ENCODE peak calls at places on chromosomes 6 and 20, in five cellular contexts. Z, D, N, A and C are unnamed samples.

GRCh38 chr6:131022691-131023090 is 40.4 kb downstream of the EPB41L2 start:
- DNase-seq in N (no peak), A (no peak), D (no peak), Z (no peak), C (no peak)

GRCh38 chr6:45566882-45567281 is 189.1 kb upstream of the SUPT3H start:
- DNase-seq in N (peak; percentile 23), D (peak; percentile 25), Z (peak; percentile 50), A (peak; percentile 31), C (peak; percentile 41)

GRCh38 chr6:100176321-100176950 is 182.4 kb upstream of the MCHR2 start:
- DNase-seq in Z (no peak), A (no peak), N (peak; percentile 47), D (no peak), C (peak; percentile 74)

GRCh38 chr20:21808863-21809664 is 103.6 kb downstream of the PAX1 start:
- DNase-seq in N (no peak), A (peak; percentile 80), D (peak; percentile 27), Z (peak; percentile 55), C (no peak)

GRCh38 chr6:63805808-63806572 is 170.4 kb downstream of the PHF3 start:
- DNase-seq in D (no peak), A (no peak), Z (no peak), N (peak; percentile 93), C (peak; percentile 95)

GRCh38 chr6:51936941-51937340 is 150.5 kb downstream of the PKHD1 start:
- DNase-seq in D (no peak), Z (no peak), A (no peak), N (no peak), C (no peak)

GRCh38 chr6:40526036-40526435 is 61.1 kb downstream of the LRFN2 start:
- DNase-seq in D (no peak), A (no peak), N (no peak), Z (no peak), C (no peak)

GRCh38 chr6:131937703-131938631 is 13.2 kb downstream of the CCN2 start:
- DNase-seq in Z (no peak), D (no peak), N (peak; percentile 93), A (no peak), C (peak; percentile 88)

GRCh38 chr6:37904590-37904989 is 85.1 kb downstream of the ZFAND3 start:
- DNase-seq in A (no peak), N (no peak), D (no peak), Z (no peak), C (no peak)

GRCh38 chr20:7656662-7657061 is 283.6 kb downstream of the HAO1 start:
- DNase-seq in A (no peak), Z (no peak), N (no peak), D (no peak), C (no peak)

GRCh38 chr6:37516076-37516919 is 16.6 kb upstream of the CCDC167 start:
- DNase-seq in D (no peak), A (peak; percentile 60), N (no peak), Z (no peak), C (no peak)

GRCh38 chr6:135658916-135659315 is 161.4 kb upstream of the AHI1 start:
- DNase-seq in Z (no peak), D (no peak), N (no peak), A (no peak), C (no peak)

GRCh38 chr20:44247676-44248419 is 740 bp downstream of the GDAP1L1 start:
- DNase-seq in A (peak; percentile 86), Z (peak; percentile 78), N (peak; percentile 46), D (peak; percentile 63), C (peak; percentile 15)

GRCh38 chr6:170415318-170415717 is 108.8 kb downstream of the FAM120B start:
- DNase-seq in D (no peak), N (no peak), Z (no peak), A (no peak), C (no peak)

GRCh38 chr20:46401478-46401860 is 4.9 kb downstream of the ELMO2 start:
- DNase-seq in A (no peak), D (no peak), N (peak; percentile 57), Z (no peak), C (no peak)

GRCh38 chr6:149988550-149989336 is 25.0 kb downstream of the ULBP1 start:
- DNase-seq in N (no peak), Z (no peak), A (peak; percentile 90), D (no peak), C (no peak)

GRCh38 chr6:86707545-86708120 is 229.7 kb upstream of the HTR1E start:
- DNase-seq in A (no peak), Z (no peak), D (no peak), N (no peak), C (no peak)

DNA sequence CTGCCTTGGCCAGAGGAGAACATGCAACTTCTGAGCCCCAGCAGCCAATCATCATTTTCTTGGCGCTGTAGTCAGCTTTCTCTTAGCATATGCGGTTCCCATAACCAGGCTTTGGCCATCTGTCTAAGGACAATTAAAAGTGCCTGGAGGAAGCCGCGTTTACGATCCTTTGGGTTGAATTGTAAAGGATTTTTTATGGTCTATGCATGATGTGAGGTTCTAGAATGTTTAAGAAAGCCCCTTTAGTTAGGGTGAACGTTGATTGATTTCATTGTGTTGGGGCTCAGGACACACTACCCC is 791 bp upstream of the CDK19 start:
- DNase-seq in N (no peak), Z (no peak), A (no peak), D (no peak), C (no peak)
- H2AFZ ChIP-seq in N (peak overlapping the region; percentile 93), Z (peak overlapping the region; percentile 84), A (no peak overlapping the region), D (peak overlapping the region; percentile 0), C (peak overlapping the region; percentile 99)

GRCh38 chr20:33516882-33517281 is 27.0 kb downstream of the CBFA2T2 start:
- DNase-seq in A (no peak), D (no peak), N (peak; percentile 10), Z (no peak), C (peak; percentile 11)
- H2BK15ac ChIP-seq in A (no peak overlapping the region), D (no peak overlapping the region), N (no peak overlapping the region), Z (no peak overlapping the region), C (no peak overlapping the region)

DNA sequence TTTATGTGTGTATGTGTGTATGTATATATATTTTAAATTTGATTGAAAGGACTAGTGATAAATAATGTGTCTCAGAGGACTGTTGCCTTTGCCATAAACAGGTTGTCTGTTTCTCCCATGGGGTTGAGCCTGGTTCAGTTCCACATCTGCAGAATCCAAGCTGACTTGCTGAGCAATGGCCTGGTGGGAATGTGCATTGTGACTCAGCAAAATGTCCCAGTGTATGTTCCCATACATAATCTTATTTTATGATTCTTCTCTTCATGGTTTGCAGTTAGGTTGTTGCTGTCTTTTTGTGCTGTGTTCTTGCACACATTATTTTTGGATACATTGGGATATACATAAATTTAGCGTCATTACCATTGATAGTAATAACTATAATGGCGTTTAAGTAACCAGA is 115.6 kb upstream of the SLC24A3 start:
- DNase-seq in N (no peak), Z (no peak), D (no peak), A (no peak), C (no peak)
- H2AFZ ChIP-seq in N (no peak overlapping the region), Z (no peak overlapping the region), D (no peak overlapping the region), A (no peak overlapping the region), C (no peak overlapping the region)

DNA sequence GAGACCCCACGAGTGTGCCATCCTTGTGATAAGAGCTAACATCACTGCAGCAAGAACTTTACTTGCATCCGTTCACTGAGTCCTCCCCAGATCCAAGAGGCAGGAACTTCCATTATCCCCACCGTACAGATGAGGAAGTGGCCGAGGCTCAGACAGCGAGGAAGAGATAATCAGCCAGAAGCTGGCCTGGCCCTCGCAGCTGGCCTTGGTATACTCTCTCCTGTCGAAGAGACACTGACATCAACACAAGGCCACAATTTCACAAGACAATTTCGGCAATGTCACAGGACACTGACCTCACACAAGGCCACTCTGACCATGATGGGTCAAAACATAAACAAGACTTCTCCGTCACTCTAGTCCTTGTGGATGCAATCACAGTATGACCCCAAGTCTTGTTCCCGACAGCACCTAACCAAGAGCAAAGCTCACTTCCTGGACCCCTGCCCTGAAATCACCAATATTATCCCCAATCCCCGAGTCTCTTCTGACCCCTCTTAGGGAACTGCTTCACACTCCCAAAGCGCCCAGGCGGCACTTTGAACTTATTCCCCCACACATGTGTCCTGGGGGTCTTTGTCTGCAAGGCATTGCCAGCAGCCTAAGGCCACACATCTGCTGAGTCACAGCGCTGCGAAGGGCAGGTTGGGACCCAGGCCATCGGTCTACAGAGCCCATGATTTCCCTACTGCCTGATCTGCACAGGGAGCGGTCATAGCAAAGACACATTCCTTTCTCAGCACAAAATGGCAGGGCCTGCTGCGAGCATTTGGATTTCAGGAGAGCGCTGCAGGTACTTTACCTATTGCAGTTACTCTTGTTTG is 14.8 kb upstream of the VAPB start:
- DNase-seq in A (peak; percentile 57), Z (no peak), D (no peak), N (no peak), C (no peak)
- H2BK15ac ChIP-seq in A (no peak overlapping the region), Z (peak overlapping the region; percentile 33), D (peak overlapping the region; percentile 97), N (no peak overlapping the region), C (no peak overlapping the region)

GRCh38 chr6:93516441-93516840 is 97.1 kb upstream of the EPHA7 start:
- DNase-seq in D (no peak), Z (no peak), A (no peak), N (no peak), C (no peak)
- H2AFZ ChIP-seq in D (no peak overlapping the region), Z (no peak overlapping the region), A (no peak overlapping the region), N (no peak overlapping the region), C (no peak overlapping the region)

GRCh38 chr6:27023664-27024063 is 223.8 kb upstream of the PRSS16 start:
- DNase-seq in Z (no peak), A (no peak), D (no peak), N (no peak), C (no peak)
- H2BK15ac ChIP-seq in Z (no peak overlapping the region), A (no peak overlapping the region), D (no peak overlapping the region), N (no peak overlapping the region), C (no peak overlapping the region)

DNA sequence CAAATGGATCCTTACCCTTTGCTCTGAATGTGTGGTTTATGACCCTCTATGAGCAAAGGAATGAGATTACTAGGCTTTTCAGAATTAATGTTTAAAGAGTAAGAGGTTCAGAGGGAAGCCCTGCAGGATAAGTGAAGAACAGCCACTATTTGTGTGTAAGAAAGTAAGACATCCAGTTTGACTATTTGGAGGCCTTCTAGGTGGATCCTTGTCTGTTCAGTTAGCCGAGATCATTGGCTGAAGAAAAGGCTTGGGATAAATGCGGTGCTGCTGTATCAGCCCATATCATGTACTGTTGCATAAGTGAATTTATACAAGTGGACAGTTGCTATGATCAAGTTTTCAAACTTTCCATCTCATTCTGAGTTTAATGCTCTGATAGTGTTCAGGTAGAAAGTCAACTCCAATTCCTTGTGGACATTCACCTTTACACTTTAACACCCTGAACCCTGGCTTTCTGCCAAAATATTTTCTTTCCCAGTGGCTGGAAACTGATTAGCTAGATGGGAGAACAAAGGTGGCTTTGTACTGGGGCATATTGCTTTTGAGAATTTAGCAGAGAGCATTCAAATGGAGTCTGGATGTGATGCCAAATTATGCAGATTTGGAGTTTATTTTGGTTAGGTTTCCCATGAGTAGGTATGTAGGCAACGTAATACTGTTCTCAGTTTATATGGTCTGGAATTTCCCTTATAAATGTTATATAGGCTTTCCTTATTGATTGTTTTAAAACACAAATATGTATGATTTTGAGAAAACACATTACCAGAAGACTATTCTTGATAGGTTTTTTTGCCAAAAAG is 15.0 kb downstream of the PARD6B start:
- DNase-seq in A (no peak), N (no peak), D (no peak), Z (no peak), C (no peak)
- H2AFZ ChIP-seq in A (no peak overlapping the region), N (no peak overlapping the region), D (no peak overlapping the region), Z (no peak overlapping the region), C (no peak overlapping the region)